ENCODE peak calls at places on chromosomes 3 and 15, in four cellular contexts. One of them, this sample, is unnamed.

GRCh38 chr3:59023612-59024011 is 26.2 kb downstream of the CFAP20DC start:
- DNase-seq in astrocyte of the cerebellum: no peak
- DNase-seq in heart left ventricle: no peak
- DNase-seq in cardiac muscle cell: no peak
- DNase-seq in this sample: no peak

GRCh38 chr15:88954431-88955277 is 41.5 kb upstream of the MFGE8 start:
- DNase-seq in astrocyte of the cerebellum: no peak
- DNase-seq in heart left ventricle: peak; percentile 45
- DNase-seq in cardiac muscle cell: peak; percentile 11
- DNase-seq in this sample: peak; percentile 53

GRCh38 chr3:177251756-177252155 is 54.5 kb upstream of the TBL1XR1 start:
- DNase-seq in astrocyte of the cerebellum: no peak
- DNase-seq in heart left ventricle: no peak
- DNase-seq in cardiac muscle cell: no peak
- DNase-seq in this sample: no peak

GRCh38 chr15:85771781-85772445 is 22.8 kb downstream of the KLHL25 start:
- DNase-seq in astrocyte of the cerebellum: no peak
- DNase-seq in heart left ventricle: no peak
- DNase-seq in cardiac muscle cell: no peak
- DNase-seq in this sample: no peak

GRCh38 chr15:75622505-75622904 is 3.0 kb downstream of the SNUPN start:
- DNase-seq in astrocyte of the cerebellum: no peak
- DNase-seq in heart left ventricle: no peak
- DNase-seq in cardiac muscle cell: no peak
- DNase-seq in this sample: no peak

GRCh38 chr3:190552969-190553759 is 39.3 kb downstream of the IL1RAP start:
- DNase-seq in astrocyte of the cerebellum: no peak
- DNase-seq in heart left ventricle: no peak
- DNase-seq in cardiac muscle cell: no peak
- DNase-seq in this sample: no peak

GRCh38 chr3:197858598-197858997 is 67.5 kb downstream of the LRCH3 start:
- DNase-seq in astrocyte of the cerebellum: no peak
- DNase-seq in heart left ventricle: no peak
- DNase-seq in cardiac muscle cell: no peak
- DNase-seq in this sample: no peak

GRCh38 chr3:60064210-60065178 is 1014.7 kb upstream of the CFAP20DC start:
- DNase-seq in astrocyte of the cerebellum: peak; percentile 27
- DNase-seq in heart left ventricle: no peak
- DNase-seq in cardiac muscle cell: no peak
- DNase-seq in this sample: no peak

GRCh38 chr15:90388462-90389182 is 580 bp downstream of the IQGAP1 start:
- DNase-seq in astrocyte of the cerebellum: no peak
- DNase-seq in heart left ventricle: peak; percentile 74
- DNase-seq in cardiac muscle cell: peak; percentile 55
- DNase-seq in this sample: peak; percentile 66

GRCh38 chr15:45265506-45265905 is 13.5 kb downstream of the SLC28A2 start:
- DNase-seq in astrocyte of the cerebellum: no peak
- DNase-seq in heart left ventricle: no peak
- DNase-seq in cardiac muscle cell: no peak
- DNase-seq in this sample: no peak

GRCh38 chr3:126474498-126475410 is 937 bp downstream of the ZXDC start:
- DNase-seq in astrocyte of the cerebellum: no peak
- DNase-seq in heart left ventricle: peak; percentile 40
- DNase-seq in cardiac muscle cell: peak; percentile 64
- DNase-seq in this sample: peak; percentile 44

GRCh38 chr3:178684881-178685590 is 148.8 kb downstream of the KCNMB2 start:
- DNase-seq in astrocyte of the cerebellum: no peak
- DNase-seq in heart left ventricle: no peak
- DNase-seq in cardiac muscle cell: peak; percentile 70
- DNase-seq in this sample: no peak

GRCh38 chr15:75661041-75661778 is 13.5 kb downstream of the SNX33 start:
- DNase-seq in astrocyte of the cerebellum: peak; percentile 86
- DNase-seq in heart left ventricle: peak; percentile 83
- DNase-seq in cardiac muscle cell: no peak
- DNase-seq in this sample: peak; percentile 83

GRCh38 chr3:120459196-120459595 is 8.4 kb upstream of the FSTL1 start:
- DNase-seq in astrocyte of the cerebellum: no peak
- DNase-seq in heart left ventricle: no peak
- DNase-seq in cardiac muscle cell: no peak
- DNase-seq in this sample: no peak

DNA sequence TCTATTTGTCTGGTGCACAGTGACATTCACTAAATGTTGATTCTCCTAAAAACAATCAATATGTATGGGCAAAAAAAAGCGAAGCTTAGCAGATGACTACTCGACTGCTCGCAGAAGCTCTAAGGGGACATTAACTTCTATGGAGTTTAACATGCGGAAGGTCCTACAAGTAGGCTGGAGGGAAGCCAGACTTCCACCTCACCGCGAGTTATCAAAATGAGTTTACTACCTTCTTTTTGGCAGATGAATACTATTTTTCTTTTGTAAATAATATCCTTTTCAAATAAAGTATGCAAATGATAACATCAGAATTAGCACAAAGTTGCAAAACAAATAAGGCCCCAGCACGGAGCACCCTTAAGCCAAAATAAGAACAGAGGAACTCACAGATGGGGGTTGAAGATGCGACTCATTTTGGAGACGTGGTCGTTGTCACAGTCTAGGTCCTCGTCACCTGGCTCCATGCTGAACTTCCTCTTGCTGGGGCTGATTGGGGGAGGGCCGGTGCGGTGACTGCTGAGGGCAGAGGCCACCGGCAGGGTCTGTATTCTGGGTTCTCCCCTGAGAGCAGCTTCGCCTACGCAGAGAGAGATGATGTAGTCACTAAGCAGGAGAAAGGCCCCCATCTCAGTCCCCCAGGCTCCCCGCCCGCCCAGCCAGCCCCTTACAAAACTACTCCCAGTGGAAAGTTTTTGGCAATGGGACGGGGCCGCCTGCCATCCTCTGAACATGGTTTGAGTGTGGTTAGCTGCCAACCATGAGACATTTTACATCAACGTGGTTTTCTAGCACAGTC is 42.1 kb downstream of the VGLL4 start:
- DNase-seq in astrocyte of the cerebellum: no peak
- DNase-seq in heart left ventricle: peak; percentile 71
- DNase-seq in cardiac muscle cell: no peak
- DNase-seq in this sample: peak; percentile 67
- H3K4me3 ChIP-seq in astrocyte of the cerebellum: no peak overlapping the region
- H3K4me3 ChIP-seq in heart left ventricle: no peak overlapping the region
- H3K4me3 ChIP-seq in cardiac muscle cell: no peak overlapping the region
- H3K4me3 ChIP-seq in this sample: no peak overlapping the region

GRCh38 chr3:26621891-26622633 is 510 bp upstream of the LRRC3B start:
- DNase-seq in astrocyte of the cerebellum: no peak
- DNase-seq in heart left ventricle: no peak
- DNase-seq in cardiac muscle cell: no peak
- DNase-seq in this sample: no peak

GRCh38 chr3:26621176-26621575 is 1.4 kb upstream of the LRRC3B start:
- DNase-seq in astrocyte of the cerebellum: no peak
- DNase-seq in heart left ventricle: no peak
- DNase-seq in cardiac muscle cell: no peak
- DNase-seq in this sample: no peak

GRCh38 chr3:26624209-26624775 is 1.7 kb downstream of the LRRC3B start:
- DNase-seq in astrocyte of the cerebellum: no peak
- DNase-seq in heart left ventricle: no peak
- DNase-seq in cardiac muscle cell: no peak
- DNase-seq in this sample: no peak

GRCh38 chr3:26623409-26624208 is 1.0 kb downstream of the LRRC3B start:
- DNase-seq in astrocyte of the cerebellum: no peak
- DNase-seq in heart left ventricle: peak; percentile 16
- DNase-seq in cardiac muscle cell: peak; percentile 6
- DNase-seq in this sample: no peak

DNA sequence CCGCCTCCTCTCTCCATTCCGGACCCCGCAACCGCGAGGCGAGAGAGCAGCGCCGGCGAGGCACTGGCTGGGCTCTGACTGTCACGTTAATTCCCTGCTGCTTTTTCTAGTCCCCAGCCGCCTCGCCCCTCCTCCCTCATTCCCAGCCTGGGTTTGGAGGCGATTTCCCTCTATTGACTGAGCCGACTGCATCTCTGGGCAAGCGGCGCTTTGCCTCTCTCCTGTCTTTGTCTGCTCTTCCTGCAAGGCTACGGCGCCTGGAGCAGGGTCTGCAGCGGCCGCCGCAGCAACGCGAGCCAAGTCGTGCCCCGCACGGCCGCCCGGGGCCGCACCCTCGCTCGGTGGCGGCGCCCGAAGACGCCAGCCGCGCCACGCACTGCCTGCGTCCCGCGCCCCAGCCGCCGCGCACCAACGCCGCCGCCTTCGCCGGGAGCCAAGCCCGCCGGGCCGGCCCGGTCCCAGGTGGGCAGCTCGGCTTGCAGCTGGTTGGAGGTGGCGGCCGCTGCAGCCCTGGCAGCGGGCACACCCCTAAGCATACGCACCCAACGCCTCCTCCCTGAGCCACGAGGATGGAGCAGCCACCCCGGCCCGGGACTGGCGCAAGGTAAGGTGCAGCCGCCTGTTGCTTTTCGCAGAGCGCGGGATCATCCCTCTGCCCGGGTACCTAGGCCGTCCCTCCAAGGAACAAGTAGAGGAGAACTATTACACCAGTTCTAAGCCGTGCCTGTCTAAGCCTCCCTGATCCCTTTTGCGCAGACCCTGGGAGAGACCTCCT is at the start of gene LRRC3B:
- DNase-seq in astrocyte of the cerebellum: no peak
- DNase-seq in heart left ventricle: peak; percentile 17
- DNase-seq in cardiac muscle cell: peak; percentile 56
- DNase-seq in this sample: no peak
- TF ChIP-seq CTCF in astrocyte of the cerebellum: no peak
- TF ChIP-seq CTCF in heart left ventricle: no peak
- TF ChIP-seq CTCF in cardiac muscle cell: no peak
- TF ChIP-seq CTCF in this sample: no peak

GRCh38 chr15:56805466-56806146 is 72.3 kb upstream of the ZNF280D start:
- DNase-seq in astrocyte of the cerebellum: peak; percentile 75
- DNase-seq in heart left ventricle: no peak
- DNase-seq in cardiac muscle cell: no peak
- DNase-seq in this sample: no peak
- H3K4me3 ChIP-seq in astrocyte of the cerebellum: peak overlapping the region; percentile 13
- H3K4me3 ChIP-seq in heart left ventricle: peak overlapping the region; percentile 37
- H3K4me3 ChIP-seq in cardiac muscle cell: no peak overlapping the region
- H3K4me3 ChIP-seq in this sample: peak overlapping the region; percentile 11

DNA sequence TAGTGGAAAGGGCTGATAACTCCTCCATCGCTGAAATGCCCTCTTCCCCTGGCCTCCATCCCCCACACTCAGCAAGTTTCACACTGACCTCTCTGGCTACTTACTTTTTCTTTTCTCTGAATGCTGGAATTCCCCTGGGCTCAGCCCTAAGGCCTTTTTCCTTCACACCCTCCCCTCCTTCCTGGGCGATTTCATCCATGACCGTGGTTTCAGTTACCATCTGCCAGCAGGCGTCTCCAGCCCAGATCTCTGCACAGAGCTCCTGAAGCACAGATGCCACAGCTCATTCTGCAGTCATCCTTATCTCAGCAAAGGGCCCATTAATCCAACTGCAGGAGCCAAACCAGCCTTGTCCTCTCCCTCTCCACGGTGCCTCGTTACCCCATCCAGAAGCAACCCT is 114.0 kb downstream of the RFTN1 start:
- DNase-seq in astrocyte of the cerebellum: peak; percentile 45
- DNase-seq in heart left ventricle: no peak
- DNase-seq in cardiac muscle cell: peak; percentile 50
- DNase-seq in this sample: peak; percentile 29
- TF ChIP-seq CTCF in astrocyte of the cerebellum: peak; percentile 30
- TF ChIP-seq CTCF in heart left ventricle: peak; percentile 13
- TF ChIP-seq CTCF in cardiac muscle cell: peak; percentile 49
- TF ChIP-seq CTCF in this sample: no peak

GRCh38 chr3:160400631-160401150 is 1.2 kb downstream of the SMC4 start:
- DNase-seq in astrocyte of the cerebellum: no peak
- DNase-seq in heart left ventricle: peak; percentile 23
- DNase-seq in cardiac muscle cell: peak; percentile 69
- DNase-seq in this sample: peak; percentile 9

GRCh38 chr3:160401301-160402095 is 2.0 kb downstream of the SMC4 start:
- DNase-seq in astrocyte of the cerebellum: no peak
- DNase-seq in heart left ventricle: no peak
- DNase-seq in cardiac muscle cell: peak; percentile 41
- DNase-seq in this sample: no peak

GRCh38 chr3:160402249-160403027 is 3.0 kb downstream of the SMC4 start:
- DNase-seq in astrocyte of the cerebellum: no peak
- DNase-seq in heart left ventricle: no peak
- DNase-seq in cardiac muscle cell: no peak
- DNase-seq in this sample: no peak

GRCh38 chr3:160403028-160403545 is 3.6 kb downstream of the SMC4 start:
- DNase-seq in astrocyte of the cerebellum: no peak
- DNase-seq in heart left ventricle: no peak
- DNase-seq in cardiac muscle cell: no peak
- DNase-seq in this sample: no peak

GRCh38 chr3:160403796-160404510 is 4.5 kb downstream of the SMC4 start:
- DNase-seq in astrocyte of the cerebellum: no peak
- DNase-seq in heart left ventricle: no peak
- DNase-seq in cardiac muscle cell: no peak
- DNase-seq in this sample: no peak
- H3K4me3 ChIP-seq in astrocyte of the cerebellum: no peak overlapping the region
- H3K4me3 ChIP-seq in heart left ventricle: peak overlapping the region; percentile 64
- H3K4me3 ChIP-seq in cardiac muscle cell: no peak overlapping the region
- H3K4me3 ChIP-seq in this sample: peak overlapping the region; percentile 88

GRCh38 chr3:27720899-27721716 is 1.0 kb downstream of the EOMES start:
- DNase-seq in astrocyte of the cerebellum: no peak
- DNase-seq in heart left ventricle: no peak
- DNase-seq in cardiac muscle cell: peak; percentile 28
- DNase-seq in this sample: no peak
- TF ChIP-seq CTCF in astrocyte of the cerebellum: no peak
- TF ChIP-seq CTCF in heart left ventricle: no peak
- TF ChIP-seq CTCF in cardiac muscle cell: peak; percentile 29
- TF ChIP-seq CTCF in this sample: no peak

This sample was measured in heart right ventricle.